ENCODE peak calls at places on chromosomes 16 and 17, in four cellular contexts. P is HFFc6; J is lower lobe of right lung; S is CD8-positive, alpha-beta T cell. U is an unnamed sample.

GRCh38 chr16:85557083-85557975 is 55.8 kb upstream of the GSE1 start:
- DNase-seq in J (no peak), S (peak), P (no peak), U (no peak)

GRCh38 chr17:4204676-4205075 is 59.1 kb downstream of the ANKFY1 start:
- DNase-seq in P (peak), J (no peak), S (no peak), U (no peak)

GRCh38 chr16:23406546-23407240 is 46.3 kb downstream of the COG7 start:
- DNase-seq in J (no peak), S (no peak), P (no peak), U (no peak)

GRCh38 chr16:86046026-86046713 is 147.2 kb downstream of the IRF8 start:
- DNase-seq in P (no peak), J (no peak), S (no peak), U (no peak)

GRCh38 chr17:77916771-77917481 is 41.6 kb upstream of the TNRC6C start:
- DNase-seq in P (no peak), S (no peak), J (peak), U (no peak)

GRCh38 chr17:66524848-66525247 is 222.4 kb downstream of the PRKCA start:
- DNase-seq in J (no peak), P (no peak), S (no peak), U (no peak)

GRCh38 chr16:86775401-86775985 is 197.1 kb downstream of the FOXL1 start:
- DNase-seq in S (no peak), J (no peak), P (no peak), U (no peak)

GRCh38 chr16:48617711-48618148 is 7.8 kb upstream of the N4BP1 start:
- DNase-seq in P (peak), S (no peak), J (peak), U (peak)

GRCh38 chr17:42774066-42774750 is 959 bp downstream of the VPS25 start:
- DNase-seq in S (no peak), P (peak), J (no peak), U (no peak)

GRCh38 chr17:42101513-42102292 is 3.4 kb upstream of the ZNF385C start:
- DNase-seq in J (peak), P (peak), S (peak), U (peak)

GRCh38 chr17:69406906-69407305 is 7.6 kb upstream of the MAP2K6 start:
- DNase-seq in J (no peak), S (no peak), P (no peak), U (no peak)

GRCh38 chr16:82995286-82995926 is 368.6 kb downstream of the CDH13 start:
- DNase-seq in P (no peak), J (no peak), S (no peak), U (no peak)

GRCh38 chr17:68437979-68438877 is 19.1 kb downstream of the WIPI1 start:
- DNase-seq in J (peak), P (no peak), S (peak), U (peak)

GRCh38 chr16:28167221-28167620 is 44.5 kb downstream of the XPO6 start:
- DNase-seq in S (no peak), P (no peak), J (no peak), U (no peak)

GRCh38 chr17:35540589-35541404 is 3.3 kb upstream of the SLFN12L start:
- DNase-seq in J (peak), P (peak), S (peak), U (peak)